ENCODE peak calls at places on chromosome 11, in seven cellular contexts. J is aorta, V is cardiac muscle cell, E is adrenal gland, X is heart right ventricle, Z is kidney epithelial cell, U is psoas muscle. H is an unnamed sample.
A peak's percentile ranks its signal among the peaks of the same experiment; 100 is the strongest.

GRCh38 chr11:44528103-44528502 is 37.4 kb upstream of the CD82 start:
- DNase-seq in X (no peak), E (no peak), V (no peak), U (no peak), J (peak; percentile 48), Z (no peak), H (no peak)

GRCh38 chr11:18280438-18281046 is 14.5 kb downstream of the SAA1 start:
- DNase-seq in J (no peak), Z (no peak), U (no peak), E (no peak), X (no peak), V (no peak), H (no peak)

GRCh38 chr11:3796796-3797328 is 492 bp downstream of the NUP98 start:
- DNase-seq in V (peak; percentile 83), Z (no peak), E (no peak), J (no peak), U (no peak), X (no peak), H (no peak)

GRCh38 chr11:74312321-74312720 is 881 bp upstream of the P4HA3 start:
- DNase-seq in V (no peak), Z (no peak), X (no peak), E (no peak), U (no peak), J (no peak), H (no peak)

GRCh38 chr11:120130991-120131760 is 6.7 kb downstream of the TRIM29 start:
- DNase-seq in Z (no peak), X (no peak), J (peak; percentile 51), E (peak; percentile 8), U (no peak), V (no peak), H (peak; percentile 3)

GRCh38 chr11:128784059-128784804 is 82.9 kb downstream of the KCNJ1 start:
- DNase-seq in X (no peak), V (no peak), J (no peak), U (no peak), E (no peak), Z (no peak), H (no peak)

GRCh38 chr11:70333206-70333605 is 62.7 kb downstream of the PPFIA1 start:
- DNase-seq in V (peak; percentile 42), X (no peak), U (no peak), J (no peak), E (no peak), Z (no peak), H (no peak)

GRCh38 chr11:130846606-130847005 is 69.7 kb downstream of the SNX19 start:
- DNase-seq in E (no peak), V (peak; percentile 39), J (no peak), Z (no peak), U (no peak), X (no peak), H (no peak)

GRCh38 chr11:122898799-122899198 is 16.2 kb downstream of the JHY start:
- DNase-seq in U (no peak), E (no peak), J (no peak), X (no peak), V (no peak), Z (no peak), H (no peak)

GRCh38 chr11:44934735-44935250 is 15.9 kb downstream of the TP53I11 start:
- DNase-seq in J (no peak), U (no peak), E (no peak), V (no peak), Z (no peak), X (no peak), H (no peak)

GRCh38 chr11:31657091-31657490 is 147.5 kb downstream of the ELP4 start:
- DNase-seq in E (no peak), J (no peak), X (no peak), V (no peak), Z (no peak), U (no peak), H (no peak)

GRCh38 chr11:88538088-88538487 is 200.6 kb upstream of the CTSC start:
- DNase-seq in E (no peak), V (no peak), U (no peak), X (no peak), Z (no peak), J (no peak), H (no peak)

GRCh38 chr11:131668867-131669780 is 298.7 kb downstream of the NTM start:
- DNase-seq in E (no peak), X (no peak), J (no peak), U (peak; percentile 29), V (peak; percentile 67), Z (no peak), H (no peak)

GRCh38 chr11:71272161-71272560 is 19.8 kb upstream of the SHANK2 start:
- DNase-seq in X (no peak), V (no peak), U (no peak), Z (no peak), J (no peak), E (no peak), H (no peak)

GRCh38 chr11:33479216-33479615 is 221.4 kb downstream of the C11orf91 start:
- DNase-seq in X (no peak), V (no peak), Z (no peak), U (no peak), J (no peak), E (peak; percentile 33), H (no peak)

GRCh38 chr11:43316451-43316850 is 4.7 kb downstream of the API5 start:
- DNase-seq in E (no peak), J (no peak), Z (peak; percentile 29), U (no peak), V (no peak), X (no peak), H (no peak)

GRCh38 chr11:15764948-15765347 is 591.4 kb downstream of the SOX6 start:
- DNase-seq in U (no peak), V (no peak), X (no peak), E (no peak), J (no peak), Z (no peak), H (no peak)

DNA sequence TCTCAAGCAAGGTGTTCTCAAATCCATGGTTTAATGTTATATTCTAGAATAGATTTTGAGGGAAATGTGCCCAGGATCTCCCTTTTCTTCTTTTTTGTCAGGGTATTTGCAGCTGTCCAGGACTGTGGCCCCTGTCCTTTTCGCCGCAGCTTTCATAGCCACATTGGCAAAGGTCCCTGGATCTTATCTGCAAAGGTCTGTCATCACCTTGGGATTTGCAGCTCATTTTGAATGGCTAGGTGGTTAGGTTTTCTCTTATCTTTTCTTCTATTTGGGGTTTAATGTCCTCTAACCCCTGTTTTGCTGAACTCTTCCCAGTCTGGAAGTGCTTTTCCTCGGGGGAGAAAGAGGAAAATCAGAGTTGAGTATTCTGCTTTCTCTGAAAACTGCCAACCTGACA is 11.7 kb upstream of the C1QTNF4 start:
- DNase-seq in Z (no peak), X (no peak), E (no peak), V (peak; percentile 68), J (no peak), U (no peak), H (no peak)
- H3K36me3 ChIP-seq in Z (no peaks in the 10 kb centered on the region), X (peaks cover 2% of the 10 kb centered on the region), E (no peaks in the 10 kb centered on the region), V (no peaks in the 10 kb centered on the region), J (peaks cover 4% of the 10 kb centered on the region), U (no peaks in the 10 kb centered on the region), H (no peaks in the 10 kb centered on the region)

GRCh38 chr11:102378818-102379217 is 31.8 kb downstream of the BIRC2 start:
- DNase-seq in J (no peak), Z (no peak), X (no peak), V (no peak), E (no peak), U (no peak), H (no peak)
- H3K36me3 ChIP-seq in J (peaks cover 3% of the 10 kb centered on the region), Z (no peaks in the 10 kb centered on the region), X (peaks cover 20% of the 10 kb centered on the region), V (peaks cover 24% of the 10 kb centered on the region), E (no peaks in the 10 kb centered on the region), U (peaks cover 5% of the 10 kb centered on the region), H (peaks cover 8% of the 10 kb centered on the region)

GRCh38 chr11:65962136-65962564 is 616 bp downstream of the SART1 start:
- DNase-seq in Z (no peak), X (no peak), J (no peak), E (no peak), V (no peak), U (no peak), H (no peak)

GRCh38 chr11:65965986-65966762 is 4.6 kb downstream of the SART1 start:
- DNase-seq in U (no peak), V (no peak), Z (no peak), E (no peak), J (no peak), X (no peak), H (no peak)

GRCh38 chr11:65961267-65962135 is at the start of gene SART1:
- DNase-seq in X (peak; percentile 97), Z (peak; percentile 92), V (peak; percentile 99), U (peak; percentile 98), J (peak; percentile 99), E (peak; percentile 97), H (peak; percentile 98)

GRCh38 chr11:65967329-65967934 is 5.9 kb downstream of the SART1 start:
- DNase-seq in U (no peak), J (no peak), X (no peak), Z (no peak), V (no peak), E (no peak), H (no peak)

DNA sequence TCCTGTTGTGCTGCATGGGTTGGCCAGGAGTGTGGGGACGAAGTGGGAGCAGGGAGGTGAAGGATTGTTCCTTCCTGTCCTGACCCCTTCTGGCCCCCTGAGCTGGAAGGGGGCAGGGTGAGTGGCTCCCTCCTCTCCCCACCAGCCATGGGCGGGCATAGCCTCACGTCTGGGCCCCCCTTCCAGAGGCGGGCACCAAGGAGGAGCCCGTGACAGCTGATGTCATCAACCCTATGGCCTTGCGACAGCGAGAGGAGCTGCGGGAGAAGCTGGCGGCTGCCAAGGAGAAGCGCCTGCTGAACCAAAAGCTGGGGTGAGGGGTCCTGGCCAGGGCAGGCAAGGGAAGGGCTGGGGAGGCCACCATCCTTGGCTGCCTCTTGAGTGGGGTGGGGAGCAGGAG is 3.4 kb downstream of the SART1 start:
- DNase-seq in J (no peak), E (no peak), X (no peak), Z (no peak), U (no peak), V (no peak), H (no peak)
- H3K36me3 ChIP-seq in J (peaks cover 20% of the 10 kb centered on the region), E (no peaks in the 10 kb centered on the region), X (peaks cover 57% of the 10 kb centered on the region), Z (peaks cover 3% of the 10 kb centered on the region), U (peaks cover 11% of the 10 kb centered on the region), V (peaks cover 28% of the 10 kb centered on the region), H (no peaks in the 10 kb centered on the region)

GRCh38 chr11:20113147-20113435 is 47.2 kb downstream of the DBX1 start:
- DNase-seq in U (no peak), E (no peak), X (no peak), V (no peak), J (no peak), Z (peak; percentile 82), H (no peak)

GRCh38 chr11:20117291-20117690 is 43.0 kb downstream of the DBX1 start:
- DNase-seq in Z (no peak), J (no peak), E (no peak), X (no peak), V (no peak), U (no peak), H (no peak)

GRCh38 chr11:20116825-20117224 is 43.5 kb downstream of the DBX1 start:
- DNase-seq in E (no peak), V (no peak), U (no peak), X (no peak), J (no peak), Z (no peak), H (no peak)

GRCh38 chr11:20112291-20113146 is 47.8 kb downstream of the DBX1 start:
- DNase-seq in U (peak; percentile 76), Z (peak; percentile 94), X (peak; percentile 74), V (no peak), J (peak; percentile 92), E (peak; percentile 92), H (peak; percentile 77)

DNA sequence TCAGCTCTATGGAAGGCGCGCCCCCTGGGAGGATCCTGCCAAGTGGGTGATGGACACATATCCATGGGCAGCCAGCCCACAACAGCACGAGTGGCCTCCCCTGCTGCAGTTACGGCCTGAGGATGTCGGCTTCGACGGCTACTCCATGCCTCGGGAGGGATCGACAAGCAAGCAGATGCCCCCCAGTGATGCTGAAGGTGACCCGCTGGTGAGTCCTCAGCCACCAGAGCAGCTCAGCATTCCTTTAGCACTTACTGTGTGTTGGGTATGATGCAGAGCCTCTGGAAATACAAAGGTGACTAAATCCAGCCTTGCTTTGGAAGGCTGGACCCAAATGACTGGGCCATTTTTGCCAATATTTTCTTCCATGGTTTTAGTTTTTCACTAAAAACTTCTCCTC is 45.7 kb downstream of the DBX1 start:
- DNase-seq in J (no peak), E (no peak), U (no peak), X (no peak), Z (no peak), V (no peak), H (no peak)
- H3K36me3 ChIP-seq in J (peaks cover 5% of the 10 kb centered on the region), E (no peaks in the 10 kb centered on the region), U (peaks cover 8% of the 10 kb centered on the region), X (peaks cover 22% of the 10 kb centered on the region), Z (peaks cover 2% of the 10 kb centered on the region), V (peaks cover 97% of the 10 kb centered on the region), H (peaks cover 51% of the 10 kb centered on the region)